ENCODE peak calls at places on chromosomes 1 and 21, in six cellular contexts. One of them, this sample, is unnamed.

GRCh38 chr1:22613226-22613918 is 23.1 kb upstream of the C1QA start:
- DNase-seq in NCI-H1105: no peak
- DNase-seq in T-helper 9 cell: no peak
- DNase-seq in uterus: no peak
- DNase-seq in GM12865: no peak
- DNase-seq in Peyer's patch: no peak
- DNase-seq in this sample: no peak

GRCh38 chr1:165828581-165829329 is 1.3 kb downstream of the UCK2 start:
- DNase-seq in T-helper 9 cell: no peak
- DNase-seq in uterus: peak
- DNase-seq in NCI-H1105: peak
- DNase-seq in GM12865: peak
- DNase-seq in Peyer's patch: peak
- DNase-seq in this sample: peak

GRCh38 chr21:17602874-17603273 is 9.8 kb downstream of the BTG3 start:
- DNase-seq in GM12865: no peak
- DNase-seq in T-helper 9 cell: no peak
- DNase-seq in Peyer's patch: no peak
- DNase-seq in uterus: no peak
- DNase-seq in NCI-H1105: no peak
- DNase-seq in this sample: no peak

GRCh38 chr21:36709030-36709867 is 10.3 kb downstream of the SIM2 start:
- DNase-seq in NCI-H1105: no peak
- DNase-seq in GM12865: no peak
- DNase-seq in uterus: no peak
- DNase-seq in Peyer's patch: peak
- DNase-seq in T-helper 9 cell: no peak
- DNase-seq in this sample: no peak

GRCh38 chr1:25566186-25566729 is 22.9 kb downstream of the LDLRAP1 start:
- DNase-seq in Peyer's patch: no peak
- DNase-seq in NCI-H1105: no peak
- DNase-seq in GM12865: no peak
- DNase-seq in uterus: no peak
- DNase-seq in T-helper 9 cell: no peak
- DNase-seq in this sample: no peak

GRCh38 chr1:184143449-184143848 is 91.9 kb downstream of the TSEN15 start:
- DNase-seq in T-helper 9 cell: no peak
- DNase-seq in NCI-H1105: no peak
- DNase-seq in uterus: no peak
- DNase-seq in GM12865: no peak
- DNase-seq in Peyer's patch: no peak
- DNase-seq in this sample: no peak

GRCh38 chr1:23020731-23021130 is 1.5 kb downstream of the KDM1A start:
- DNase-seq in uterus: no peak
- DNase-seq in GM12865: no peak
- DNase-seq in T-helper 9 cell: no peak
- DNase-seq in NCI-H1105: no peak
- DNase-seq in Peyer's patch: no peak
- DNase-seq in this sample: no peak

GRCh38 chr1:201648066-201648910 is 109.4 kb downstream of the NAV1 start:
- DNase-seq in GM12865: no peak
- DNase-seq in uterus: peak
- DNase-seq in NCI-H1105: peak
- DNase-seq in Peyer's patch: no peak
- DNase-seq in T-helper 9 cell: no peak
- DNase-seq in this sample: peak

GRCh38 chr1:153728305-153729066 is 636 bp downstream of the INTS3 start:
- DNase-seq in GM12865: peak
- DNase-seq in uterus: peak
- DNase-seq in T-helper 9 cell: peak
- DNase-seq in NCI-H1105: no peak
- DNase-seq in Peyer's patch: peak
- DNase-seq in this sample: peak

GRCh38 chr1:116673935-116674630 is 6.5 kb upstream of the IGSF3 start:
- DNase-seq in T-helper 9 cell: no peak
- DNase-seq in Peyer's patch: no peak
- DNase-seq in GM12865: no peak
- DNase-seq in uterus: no peak
- DNase-seq in NCI-H1105: no peak
- DNase-seq in this sample: no peak

GRCh38 chr1:226411619-226412018 is 3.7 kb upstream of the PARP1 start:
- DNase-seq in GM12865: peak
- DNase-seq in T-helper 9 cell: no peak
- DNase-seq in NCI-H1105: no peak
- DNase-seq in uterus: no peak
- DNase-seq in Peyer's patch: no peak
- DNase-seq in this sample: no peak

GRCh38 chr1:6703016-6703415 is 1.4 kb upstream of the DNAJC11 start:
- DNase-seq in T-helper 9 cell: no peak
- DNase-seq in NCI-H1105: no peak
- DNase-seq in uterus: no peak
- DNase-seq in GM12865: no peak
- DNase-seq in Peyer's patch: no peak
- DNase-seq in this sample: no peak

GRCh38 chr1:156661932-156662587 is 15.1 kb downstream of the NES start:
- DNase-seq in T-helper 9 cell: no peak
- DNase-seq in NCI-H1105: no peak
- DNase-seq in Peyer's patch: no peak
- DNase-seq in uterus: no peak
- DNase-seq in GM12865: peak
- DNase-seq in this sample: no peak

GRCh38 chr1:245277276-245277675 is 122.5 kb downstream of the KIF26B start:
- DNase-seq in GM12865: peak
- DNase-seq in T-helper 9 cell: no peak
- DNase-seq in uterus: no peak
- DNase-seq in NCI-H1105: no peak
- DNase-seq in Peyer's patch: no peak
- DNase-seq in this sample: peak

GRCh38 chr1:226763741-226764264 is 24.7 kb upstream of the ITPKB start:
- DNase-seq in Peyer's patch: peak
- DNase-seq in uterus: no peak
- DNase-seq in T-helper 9 cell: no peak
- DNase-seq in GM12865: peak
- DNase-seq in NCI-H1105: no peak
- DNase-seq in this sample: no peak

GRCh38 chr1:2388004-2388913 is 3.1 kb downstream of the MORN1 start:
- DNase-seq in GM12865: no peak
- DNase-seq in NCI-H1105: no peak
- DNase-seq in Peyer's patch: no peak
- DNase-seq in T-helper 9 cell: no peak
- DNase-seq in uterus: no peak
- DNase-seq in this sample: no peak

GRCh38 chr1:223556414-223557124 is 108.9 kb downstream of the CAPN8 start:
- DNase-seq in uterus: no peak
- DNase-seq in GM12865: peak
- DNase-seq in T-helper 9 cell: no peak
- DNase-seq in Peyer's patch: peak
- DNase-seq in NCI-H1105: no peak
- DNase-seq in this sample: peak

GRCh38 chr1:213425631-213426030 is 374.6 kb downstream of the RPS6KC1 start:
- DNase-seq in GM12865: no peak
- DNase-seq in Peyer's patch: no peak
- DNase-seq in uterus: no peak
- DNase-seq in NCI-H1105: peak
- DNase-seq in T-helper 9 cell: no peak
- DNase-seq in this sample: no peak

GRCh38 chr1:241081473-241081872 is 275.5 kb downstream of the RGS7 start:
- DNase-seq in uterus: no peak
- DNase-seq in Peyer's patch: no peak
- DNase-seq in GM12865: no peak
- DNase-seq in T-helper 9 cell: no peak
- DNase-seq in NCI-H1105: no peak
- DNase-seq in this sample: no peak

GRCh38 chr1:2003564-2004131 is at the start of gene CFAP74:
- DNase-seq in T-helper 9 cell: no peak
- DNase-seq in uterus: no peak
- DNase-seq in GM12865: no peak
- DNase-seq in NCI-H1105: peak
- DNase-seq in Peyer's patch: no peak
- DNase-seq in this sample: no peak

GRCh38 chr1:117644696-117645311 is 39.0 kb downstream of the TENT5C start:
- DNase-seq in uterus: no peak
- DNase-seq in T-helper 9 cell: no peak
- DNase-seq in GM12865: peak
- DNase-seq in Peyer's patch: peak
- DNase-seq in NCI-H1105: no peak
- DNase-seq in this sample: no peak

GRCh38 chr1:81446006-81446669 is 354.6 kb upstream of the ADGRL2 start:
- DNase-seq in T-helper 9 cell: no peak
- DNase-seq in uterus: no peak
- DNase-seq in NCI-H1105: peak
- DNase-seq in GM12865: no peak
- DNase-seq in Peyer's patch: no peak
- DNase-seq in this sample: no peak

GRCh38 chr1:247172956-247173355 is 1.1 kb upstream of the ZNF124 start:
- DNase-seq in Peyer's patch: no peak
- DNase-seq in uterus: no peak
- DNase-seq in GM12865: no peak
- DNase-seq in T-helper 9 cell: no peak
- DNase-seq in NCI-H1105: no peak
- DNase-seq in this sample: no peak

GRCh38 chr1:196376648-196377295 is 231.5 kb downstream of the KCNT2 start:
- DNase-seq in NCI-H1105: no peak
- DNase-seq in GM12865: no peak
- DNase-seq in T-helper 9 cell: no peak
- DNase-seq in uterus: no peak
- DNase-seq in Peyer's patch: no peak
- DNase-seq in this sample: no peak

GRCh38 chr1:206075786-206076725 is 23.1 kb downstream of the RHEX start:
- DNase-seq in GM12865: peak
- DNase-seq in NCI-H1105: no peak
- DNase-seq in Peyer's patch: no peak
- DNase-seq in T-helper 9 cell: no peak
- DNase-seq in uterus: no peak
- DNase-seq in this sample: no peak

GRCh38 chr21:37821791-37822450 is 94.3 kb downstream of the KCNJ6 start:
- DNase-seq in GM12865: no peak
- DNase-seq in uterus: no peak
- DNase-seq in NCI-H1105: no peak
- DNase-seq in Peyer's patch: no peak
- DNase-seq in T-helper 9 cell: no peak
- DNase-seq in this sample: no peak

GRCh38 chr1:168498159-168498609 is 45.6 kb downstream of the XCL2 start:
- DNase-seq in GM12865: no peak
- DNase-seq in uterus: no peak
- DNase-seq in Peyer's patch: no peak
- DNase-seq in T-helper 9 cell: no peak
- DNase-seq in NCI-H1105: peak
- DNase-seq in this sample: no peak

GRCh38 chr21:26007911-26008579 is 162.5 kb downstream of the APP start:
- DNase-seq in NCI-H1105: peak
- DNase-seq in T-helper 9 cell: no peak
- DNase-seq in Peyer's patch: no peak
- DNase-seq in uterus: no peak
- DNase-seq in GM12865: no peak
- DNase-seq in this sample: no peak

GRCh38 chr1:202698276-202698675 is 12.0 kb downstream of the SYT2 start:
- DNase-seq in Peyer's patch: no peak
- DNase-seq in uterus: no peak
- DNase-seq in T-helper 9 cell: no peak
- DNase-seq in NCI-H1105: no peak
- DNase-seq in GM12865: no peak
- DNase-seq in this sample: no peak

GRCh38 chr21:37496972-37497371 is 130.4 kb downstream of the DYRK1A start:
- DNase-seq in Peyer's patch: no peak
- DNase-seq in NCI-H1105: no peak
- DNase-seq in GM12865: no peak
- DNase-seq in T-helper 9 cell: no peak
- DNase-seq in uterus: no peak
- DNase-seq in this sample: no peak

GRCh38 chr1:93080424-93080823 is 1.3 kb downstream of the MTF2 start:
- DNase-seq in GM12865: peak
- DNase-seq in T-helper 9 cell: no peak
- DNase-seq in NCI-H1105: peak
- DNase-seq in uterus: no peak
- DNase-seq in Peyer's patch: no peak
- DNase-seq in this sample: no peak

GRCh38 chr1:208304193-208304712 is 60.1 kb upstream of the PLXNA2 start:
- DNase-seq in T-helper 9 cell: no peak
- DNase-seq in Peyer's patch: no peak
- DNase-seq in GM12865: no peak
- DNase-seq in uterus: no peak
- DNase-seq in NCI-H1105: no peak
- DNase-seq in this sample: no peak

GRCh38 chr1:115211071-115211745 is 121.9 kb upstream of the TSPAN2 start:
- DNase-seq in NCI-H1105: no peak
- DNase-seq in T-helper 9 cell: no peak
- DNase-seq in Peyer's patch: no peak
- DNase-seq in uterus: no peak
- DNase-seq in GM12865: no peak
- DNase-seq in this sample: no peak

GRCh38 chr1:62716397-62716796 is 28.2 kb upstream of the DOCK7 start:
- DNase-seq in GM12865: no peak
- DNase-seq in uterus: no peak
- DNase-seq in NCI-H1105: no peak
- DNase-seq in Peyer's patch: no peak
- DNase-seq in T-helper 9 cell: no peak
- DNase-seq in this sample: no peak

GRCh38 chr1:6127587-6128163 is 52.4 kb downstream of the CHD5 start:
- DNase-seq in Peyer's patch: peak
- DNase-seq in uterus: peak
- DNase-seq in NCI-H1105: no peak
- DNase-seq in GM12865: peak
- DNase-seq in T-helper 9 cell: peak
- DNase-seq in this sample: peak

GRCh38 chr1:226310123-226310540 is 1.2 kb upstream of the LIN9 start:
- DNase-seq in NCI-H1105: no peak
- DNase-seq in T-helper 9 cell: no peak
- DNase-seq in GM12865: no peak
- DNase-seq in uterus: no peak
- DNase-seq in Peyer's patch: no peak
- DNase-seq in this sample: no peak

GRCh38 chr21:46146856-46147255 is 8.5 kb downstream of the FTCD start:
- DNase-seq in uterus: peak
- DNase-seq in NCI-H1105: no peak
- DNase-seq in T-helper 9 cell: no peak
- DNase-seq in GM12865: no peak
- DNase-seq in Peyer's patch: no peak
- DNase-seq in this sample: no peak

GRCh38 chr1:43621861-43622260 is 28.1 kb upstream of the KDM4A start:
- DNase-seq in NCI-H1105: no peak
- DNase-seq in T-helper 9 cell: no peak
- DNase-seq in Peyer's patch: no peak
- DNase-seq in GM12865: no peak
- DNase-seq in uterus: no peak
- DNase-seq in this sample: no peak

This sample was measured in transverse colon.